ENCODE peak calls at places on chromosomes 16 and 17, in eight cellular contexts. M is mammary epithelial cell; T is activated CD8-positive, alpha-beta T cell treated with anti-CD3 and anti-CD28 coated beads for 36 hours; N is lower leg skin; V is mucosa of descending colon; B is dorsolateral prefrontal cortex; J is ovary; A is BE2C. K is an unnamed sample.

GRCh38 chr16:35735403-35736251 is 2276.2 kb downstream of the TP53TG3F start:
- DNase-seq in J (no peak), B (no peak), A (no peak), T (no peak), V (peak), N (no peak), M (no peak), K (peak)

GRCh38 chr16:79061199-79061598 is 539.3 kb downstream of the MAF start:
- DNase-seq in J (no peak), V (no peak), T (no peak), B (no peak), A (no peak), M (no peak), N (no peak), K (no peak)

GRCh38 chr16:24771132-24771778 is 41.8 kb downstream of the TNRC6A start:
- DNase-seq in V (no peak), N (no peak), M (no peak), J (no peak), B (no peak), A (no peak), T (peak), K (no peak)

GRCh38 chr17:28985950-28986713 is 19.7 kb downstream of the SEZ6 start:
- DNase-seq in B (no peak), N (no peak), T (no peak), J (no peak), M (no peak), V (no peak), A (no peak), K (no peak)

GRCh38 chr16:27670071-27670825 is 120.3 kb downstream of the KATNIP start:
- DNase-seq in A (no peak), N (no peak), M (no peak), J (no peak), V (no peak), T (no peak), B (no peak), K (no peak)

GRCh38 chr17:59756236-59756818 is 48.9 kb downstream of the VMP1 start:
- DNase-seq in A (no peak), N (no peak), J (no peak), T (no peak), V (no peak), M (peak), B (no peak), K (no peak)

GRCh38 chr16:50093607-50094570 is 28.1 kb downstream of the HEATR3 start:
- DNase-seq in N (peak), V (no peak), B (peak), J (no peak), T (no peak), M (no peak), A (no peak), K (no peak)

GRCh38 chr16:86789621-86790051 is 211.3 kb downstream of the FOXL1 start:
- DNase-seq in T (no peak), J (no peak), M (no peak), N (no peak), A (no peak), V (no peak), B (no peak), K (no peak)

GRCh38 chr17:81570896-81571453 is 18.8 kb upstream of the FAAP100 start:
- DNase-seq in J (no peak), T (no peak), M (no peak), N (no peak), A (no peak), B (no peak), V (no peak), K (no peak)

GRCh38 chr17:57086069-57086930 is 1.3 kb downstream of the AKAP1 start:
- DNase-seq in A (peak), B (no peak), J (no peak), V (peak), N (peak), T (peak), M (peak), K (no peak)

GRCh38 chr16:89357460-89357859 is 132.9 kb downstream of the ANKRD11 start:
- DNase-seq in T (peak), V (peak), J (no peak), N (no peak), A (peak), M (no peak), B (peak), K (no peak)

GRCh38 chr16:88333645-88334516 is 48.9 kb upstream of the ZNF469 start:
- DNase-seq in A (no peak), M (no peak), N (no peak), V (no peak), B (no peak), T (no peak), J (no peak), K (no peak)

GRCh38 chr17:39132192-39132600 is 19.2 kb downstream of the PLXDC1 start:
- DNase-seq in A (no peak), B (no peak), N (no peak), M (peak), T (no peak), V (no peak), J (peak), K (no peak)

GRCh38 chr17:45288825-45289224 is 26.9 kb upstream of the SPATA32 start:
- DNase-seq in T (no peak), V (no peak), M (no peak), J (no peak), A (no peak), B (peak), N (no peak), K (no peak)

GRCh38 chr17:6534846-6535514 is 21.4 kb downstream of the PITPNM3 start:
- DNase-seq in B (no peak), A (no peak), M (no peak), N (no peak), V (no peak), T (no peak), J (no peak), K (no peak)

GRCh38 chr17:512926-513325 is 160.3 kb upstream of the RPH3AL start:
- DNase-seq in N (no peak), J (peak), B (no peak), V (no peak), T (no peak), A (no peak), M (peak), K (no peak)

GRCh38 chr16:27321013-27321960 is 7.5 kb downstream of the IL4R start:
- DNase-seq in V (no peak), B (no peak), T (no peak), A (no peak), N (no peak), M (peak), J (no peak), K (no peak)

GRCh38 chr16:65845466-65846209 is 520.9 kb upstream of the CDH5 start:
- DNase-seq in B (no peak), V (no peak), J (no peak), T (no peak), M (peak), N (no peak), A (no peak), K (no peak)

GRCh38 chr17:62895650-62896301 is 70.3 kb upstream of the TANC2 start:
- DNase-seq in T (no peak), N (no peak), V (no peak), A (no peak), M (peak), J (no peak), B (no peak), K (no peak)

GRCh38 chr16:69941251-69942098 is 9.7 kb upstream of the CLEC18A start:
- DNase-seq in J (no peak), V (no peak), T (no peak), B (no peak), M (no peak), A (no peak), N (no peak), K (no peak)

GRCh38 chr17:30421592-30421991 is 42.9 kb downstream of the CPD start:
- DNase-seq in V (no peak), M (no peak), A (no peak), J (no peak), N (no peak), T (no peak), B (no peak), K (no peak)

GRCh38 chr17:17063546-17064122 is 21.4 kb downstream of the MPRIP start:
- DNase-seq in J (no peak), B (peak), T (no peak), A (no peak), V (no peak), N (peak), M (peak), K (no peak)

DNA sequence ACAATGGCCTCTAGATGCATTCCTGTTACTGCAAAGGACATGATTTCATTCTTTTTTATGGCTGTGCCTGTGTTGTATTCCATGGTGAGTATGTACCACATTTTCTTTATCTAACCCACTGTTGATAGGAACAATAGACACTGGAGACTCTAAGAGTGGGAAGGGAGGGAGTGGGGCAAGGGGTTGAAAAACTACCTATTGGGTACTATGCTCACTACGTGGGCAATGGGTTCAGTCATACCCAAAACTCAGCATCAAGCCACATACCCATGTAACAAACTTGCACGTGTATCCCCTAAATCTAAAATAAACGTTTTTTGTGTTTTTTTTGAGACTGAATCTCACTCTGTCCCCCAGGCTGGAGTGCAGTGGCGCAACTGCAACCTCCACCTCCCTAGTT is 47.1 kb upstream of the SCNN1B start:
- DNase-seq in T (peak), A (no peak), N (no peak), M (no peak), J (no peak), B (no peak), V (no peak), K (no peak)
- TF ChIP-seq CTCF in T (no peak), A (no peak), N (no peak), M (no peak), J (no peak), B (no peak), V (no peak), K (no peak)

GRCh38 chr16:85083051-85083639 is 29.1 kb downstream of the CIBAR2 start:
- DNase-seq in T (no peak), M (no peak), A (no peak), J (no peak), B (no peak), N (no peak), V (no peak), K (no peak)
- TF ChIP-seq CTCF in T (no peak), M (no peak), A (no peak), J (no peak), B (no peak), N (no peak), V (no peak), K (no peak)

GRCh38 chr17:72952641-72953313 is 139.7 kb downstream of the SLC39A11 start:
- DNase-seq in J (no peak), M (no peak), A (no peak), T (peak), B (no peak), V (no peak), N (no peak), K (no peak)

GRCh38 chr17:72948115-72948514 is 144.4 kb downstream of the SLC39A11 start:
- DNase-seq in J (no peak), V (no peak), B (no peak), A (no peak), T (no peak), N (no peak), M (no peak), K (no peak)

GRCh38 chr17:72952220-72952619 is 140.3 kb downstream of the SLC39A11 start:
- DNase-seq in N (no peak), J (no peak), M (no peak), V (no peak), B (no peak), T (no peak), A (no peak), K (no peak)

GRCh38 chr17:72947475-72947874 is 145.0 kb downstream of the SLC39A11 start:
- DNase-seq in J (no peak), B (peak), N (no peak), M (no peak), V (no peak), T (no peak), A (no peak), K (no peak)

DNA sequence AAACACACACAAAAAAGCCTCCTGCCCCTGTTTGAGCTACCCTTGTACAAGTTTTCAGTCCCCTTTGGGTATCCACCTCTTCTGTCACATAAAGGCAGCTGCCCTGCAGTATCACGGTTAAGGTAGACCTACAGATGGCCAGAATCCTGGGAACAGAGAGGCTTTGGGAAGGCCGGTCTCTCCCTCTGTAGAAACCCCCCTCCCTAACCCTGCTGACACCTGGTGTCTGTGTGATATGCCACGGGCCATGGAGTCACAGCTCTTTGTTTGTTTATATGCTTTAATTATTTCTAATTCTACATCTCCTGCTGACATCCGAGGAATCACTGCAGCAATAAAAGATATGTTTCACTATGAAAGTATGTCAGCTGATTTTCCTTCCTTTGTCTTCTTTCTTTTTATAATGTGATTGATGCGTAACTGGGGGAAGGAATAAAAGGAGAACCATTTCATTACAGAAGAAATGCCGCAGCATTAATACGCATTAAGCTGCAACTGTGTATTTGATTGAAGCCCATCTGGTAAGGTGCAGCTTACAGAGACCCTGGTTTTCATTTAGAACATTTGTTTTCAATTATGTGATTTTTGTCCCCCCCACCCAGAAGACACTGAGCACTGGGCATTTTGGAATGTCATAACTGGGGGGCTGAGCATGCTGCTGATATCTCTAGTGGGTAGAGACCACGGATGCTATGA is 142.1 kb downstream of the SLC39A11 start:
- DNase-seq in M (no peak), N (no peak), A (no peak), T (no peak), B (no peak), V (no peak), J (no peak), K (no peak)
- TF ChIP-seq CTCF in M (no peak), N (no peak), A (no peak), T (no peak), B (no peak), V (no peak), J (no peak), K (no peak)

GRCh38 chr17:79424471-79425185 is 186.2 kb downstream of the RBFOX3 start:
- DNase-seq in J (no peak), N (no peak), B (no peak), T (no peak), A (no peak), V (no peak), M (no peak), K (no peak)
- TF ChIP-seq CTCF in J (no peak), N (no peak), B (no peak), T (no peak), A (no peak), V (no peak), M (no peak), K (no peak)